ENCODE peak calls at places on chromosomes 2 and 18, in six cellular contexts. Z is NCI-H446, Q is iPS-NIHi11, L is astrocyte of the spinal cord, N is GM12891, D is mesothelial cell of epicardium. S is an unnamed sample.

GRCh38 chr2:25380023-25380422 is 38.3 kb upstream of the DNMT3A start:
- DNase-seq in Z (no peak), Q (no peak), L (no peak), N (no peak), D (no peak), S (no peak)

GRCh38 chr2:162840598-162841246 is 2.2 kb upstream of the KCNH7 start:
- DNase-seq in Z (no peak), Q (peak), L (peak), N (peak), D (peak), S (peak)

GRCh38 chr2:52934354-52934898 is 833.2 kb upstream of the CHAC2 start:
- DNase-seq in Z (no peak), Q (no peak), L (peak), N (no peak), D (no peak), S (peak)

GRCh38 chr18:73645175-73645715 is 502.4 kb downstream of the FBXO15 start:
- DNase-seq in Z (no peak), Q (no peak), L (peak), N (no peak), D (no peak), S (peak)

GRCh38 chr2:189191766-189192165 is 12.2 kb upstream of the COL5A2 start:
- DNase-seq in Z (no peak), Q (no peak), L (peak), N (no peak), D (no peak), S (no peak)

GRCh38 chr18:3912705-3913104 is 462.7 kb downstream of the TGIF1 start:
- DNase-seq in Z (no peak), Q (no peak), L (peak), N (no peak), D (no peak), S (no peak)

GRCh38 chr2:237859533-237860272 is at the start of gene RAMP1:
- DNase-seq in Z (no peak), Q (peak), L (no peak), N (no peak), D (no peak), S (peak)

GRCh38 chr2:121596221-121597080 is 52.8 kb downstream of the CLASP1 start:
- DNase-seq in Z (no peak), Q (peak), L (peak), N (peak), D (no peak), S (no peak)

GRCh38 chr18:57970356-57971095 is 73.5 kb upstream of the NEDD4L start:
- DNase-seq in Z (no peak), Q (peak), L (no peak), N (no peak), D (no peak), S (no peak)

GRCh38 chr18:79458917-79459803 is 63.4 kb downstream of the NFATC1 start:
- DNase-seq in Z (no peak), Q (no peak), L (no peak), N (no peak), D (no peak), S (no peak)

GRCh38 chr2:171404258-171404657 is 29.5 kb downstream of the METTL8 start:
- DNase-seq in Z (no peak), Q (no peak), L (peak), N (no peak), D (no peak), S (peak)

GRCh38 chr2:11748018-11748860 is 1.8 kb downstream of the LPIN1 start:
- DNase-seq in Z (no peak), Q (no peak), L (no peak), N (no peak), D (no peak), S (no peak)

GRCh38 chr2:42925742-42926437 is 133.5 kb upstream of the HAAO start:
- DNase-seq in Z (no peak), Q (no peak), L (no peak), N (no peak), D (no peak), S (no peak)

GRCh38 chr2:134491796-134492441 is 226.9 kb downstream of the TMEM163 start:
- DNase-seq in Z (no peak), Q (no peak), L (no peak), N (no peak), D (no peak), S (no peak)

GRCh38 chr2:109208071-109208950 is 79.3 kb downstream of the SH3RF3 start:
- DNase-seq in Z (no peak), Q (peak), L (peak), N (no peak), D (no peak), S (no peak)

GRCh38 chr2:222912117-222912516 is 51.3 kb downstream of the ACSL3 start:
- DNase-seq in Z (no peak), Q (no peak), L (no peak), N (peak), D (no peak), S (no peak)

GRCh38 chr2:40760071-40760666 is 308.3 kb upstream of the SLC8A1 start:
- DNase-seq in Z (peak), Q (peak), L (peak), N (no peak), D (no peak), S (peak)

GRCh38 chr2:160229591-160229990 is 29.5 kb upstream of the ITGB6 start:
- DNase-seq in Z (no peak), Q (no peak), L (peak), N (no peak), D (no peak), S (peak)

GRCh38 chr2:16035747-16036745 is 95.7 kb downstream of the MYCN start:
- DNase-seq in Z (no peak), Q (no peak), L (no peak), N (no peak), D (no peak), S (no peak)

GRCh38 chr2:85642725-85643124 is 25.3 kb downstream of the SFTPB start:
- DNase-seq in Z (no peak), Q (no peak), L (no peak), N (no peak), D (no peak), S (no peak)

GRCh38 chr2:19354417-19355022 is 3.9 kb downstream of the OSR1 start:
- DNase-seq in Z (no peak), Q (no peak), L (no peak), N (no peak), D (no peak), S (no peak)

GRCh38 chr2:15733867-15734765 is 142.4 kb downstream of the DDX1 start:
- DNase-seq in Z (no peak), Q (no peak), L (peak), N (no peak), D (peak), S (no peak)

GRCh38 chr2:42321452-42322064 is 39.5 kb downstream of the COX7A2L start:
- DNase-seq in Z (no peak), Q (no peak), L (no peak), N (no peak), D (no peak), S (no peak)

GRCh38 chr18:35110037-35110436 is 68.8 kb downstream of the MAPRE2 start:
- DNase-seq in Z (no peak), Q (no peak), L (no peak), N (no peak), D (no peak), S (no peak)

GRCh38 chr18:50038448-50038847 is 156.5 kb downstream of the MYO5B start:
- DNase-seq in Z (no peak), Q (no peak), L (peak), N (no peak), D (no peak), S (no peak)

GRCh38 chr2:18401471-18401870 is 159.0 kb downstream of the RDH14 start:
- DNase-seq in Z (no peak), Q (no peak), L (no peak), N (no peak), D (no peak), S (no peak)

GRCh38 chr2:174499365-174499764 is 12.5 kb upstream of the GPR155 start:
- DNase-seq in Z (no peak), Q (no peak), L (no peak), N (no peak), D (no peak), S (no peak)

GRCh38 chr18:48186084-48186798 is 222.9 kb downstream of the ZBTB7C start:
- DNase-seq in Z (no peak), Q (no peak), L (no peak), N (no peak), D (no peak), S (peak)

GRCh38 chr2:107320881-107321280 is 434.9 kb upstream of the ST6GAL2 start:
- DNase-seq in Z (no peak), Q (no peak), L (no peak), N (no peak), D (no peak), S (no peak)

GRCh38 chr18:61946449-61946848 is 53.6 kb upstream of the RNF152 start:
- DNase-seq in Z (no peak), Q (no peak), L (peak), N (no peak), D (no peak), S (peak)

GRCh38 chr2:62369549-62370164 is 136.3 kb downstream of the TMEM17 start:
- DNase-seq in Z (no peak), Q (no peak), L (no peak), N (no peak), D (no peak), S (no peak)

GRCh38 chr2:148614024-148614331 is 30.6 kb upstream of the EPC2 start:
- DNase-seq in Z (no peak), Q (peak), L (no peak), N (no peak), D (no peak), S (peak)

GRCh38 chr2:102449370-102449974 is 23.6 kb upstream of the SLC9A4 start:
- DNase-seq in Z (no peak), Q (peak), L (peak), N (peak), D (peak), S (peak)

GRCh38 chr2:71716697-71717624 is 263.6 kb downstream of the DYSF start:
- DNase-seq in Z (no peak), Q (no peak), L (peak), N (no peak), D (no peak), S (no peak)

GRCh38 chr2:43438858-43439655 is 156.8 kb downstream of the THADA start:
- DNase-seq in Z (no peak), Q (no peak), L (no peak), N (no peak), D (no peak), S (no peak)

S was measured in foreskin keratinocyte.